ENCODE peak calls at places on chromosomes 7 and 10, in six cellular contexts. T is AG10803, B is osteocyte, L is adrenal gland, S is ovary, I is sigmoid colon. Z is an unnamed sample.

GRCh38 chr7:50628469-50629084 is 63.4 kb upstream of the DDC start:
- DNase-seq in T (no peak), B (no peak), L (no peak), S (no peak), I (no peak), Z (no peak)

GRCh38 chr7:103446046-103446520 is at the start of gene SLC26A5:
- DNase-seq in T (no peak), B (no peak), L (no peak), S (no peak), I (no peak), Z (no peak)

GRCh38 chr7:100162874-100163533 is 4.5 kb upstream of the TRAPPC14 start:
- DNase-seq in T (no peak), B (no peak), L (no peak), S (no peak), I (no peak), Z (no peak)

GRCh38 chr10:20871970-20872369 is 25.1 kb downstream of the NEBL start:
- DNase-seq in T (no peak), B (no peak), L (no peak), S (no peak), I (no peak), Z (no peak)

GRCh38 chr10:20058135-20058534 is 241.9 kb downstream of the PLXDC2 start:
- DNase-seq in T (no peak), B (no peak), L (no peak), S (no peak), I (no peak), Z (no peak)

GRCh38 chr10:36675458-36675880 is 449.9 kb upstream of the ANKRD30A start:
- DNase-seq in T (peak), B (no peak), L (no peak), S (no peak), I (no peak), Z (no peak)

GRCh38 chr7:87574630-87575029 is 26.1 kb downstream of the ABCB1 start:
- DNase-seq in T (peak), B (no peak), L (no peak), S (no peak), I (no peak), Z (peak)

GRCh38 chr7:151657173-151657572 is 137.5 kb upstream of the RHEB start:
- DNase-seq in T (no peak), B (no peak), L (no peak), S (no peak), I (no peak), Z (no peak)

DNA sequence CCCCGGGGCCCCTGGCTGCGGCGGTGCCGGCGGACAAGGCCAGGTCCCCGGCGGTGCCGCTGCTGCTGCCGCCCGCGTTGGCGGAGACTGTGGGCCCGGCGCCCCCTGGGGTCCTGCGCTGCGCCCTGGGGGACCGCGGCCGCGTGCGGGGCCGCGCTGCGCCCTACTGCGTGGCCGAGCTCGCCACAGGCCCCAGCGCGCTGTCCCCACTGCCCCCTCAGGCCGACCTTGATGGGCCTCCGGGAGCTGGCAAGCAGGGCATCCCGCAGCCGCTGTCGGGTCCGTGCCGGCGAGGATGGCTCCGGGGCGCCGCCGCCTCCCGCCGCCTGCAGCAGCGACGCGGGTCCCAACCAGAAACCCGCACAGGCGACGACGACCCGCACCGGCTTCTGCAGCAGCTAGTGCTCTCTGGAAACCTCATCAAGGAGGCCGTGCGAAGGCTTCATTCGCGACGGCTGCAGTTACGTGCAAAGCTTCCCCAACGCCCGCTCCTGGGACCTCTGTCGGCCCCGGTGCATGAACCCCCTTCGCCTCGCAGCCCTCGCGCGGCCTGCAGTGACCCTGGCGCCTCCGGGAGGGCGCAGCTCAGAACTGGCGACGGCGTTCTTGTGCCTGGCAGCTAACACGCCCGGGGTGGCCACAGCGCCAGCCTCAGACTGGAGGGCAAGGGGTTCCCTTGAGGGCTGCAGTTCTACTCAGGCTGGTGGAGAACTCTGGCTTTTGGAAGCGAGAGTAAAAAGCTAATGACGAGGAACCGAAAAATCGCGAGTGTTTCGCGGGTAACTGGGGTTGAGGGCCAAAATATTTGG is 804 bp downstream of the FRAT1 start:
- DNase-seq in T (no peak), B (no peak), L (peak), S (peak), I (peak), Z (no peak)
- TF ChIP-seq CTCF in T (peak), B (no peak), L (no peak), S (no peak), I (no peak), Z (peak)

DNA sequence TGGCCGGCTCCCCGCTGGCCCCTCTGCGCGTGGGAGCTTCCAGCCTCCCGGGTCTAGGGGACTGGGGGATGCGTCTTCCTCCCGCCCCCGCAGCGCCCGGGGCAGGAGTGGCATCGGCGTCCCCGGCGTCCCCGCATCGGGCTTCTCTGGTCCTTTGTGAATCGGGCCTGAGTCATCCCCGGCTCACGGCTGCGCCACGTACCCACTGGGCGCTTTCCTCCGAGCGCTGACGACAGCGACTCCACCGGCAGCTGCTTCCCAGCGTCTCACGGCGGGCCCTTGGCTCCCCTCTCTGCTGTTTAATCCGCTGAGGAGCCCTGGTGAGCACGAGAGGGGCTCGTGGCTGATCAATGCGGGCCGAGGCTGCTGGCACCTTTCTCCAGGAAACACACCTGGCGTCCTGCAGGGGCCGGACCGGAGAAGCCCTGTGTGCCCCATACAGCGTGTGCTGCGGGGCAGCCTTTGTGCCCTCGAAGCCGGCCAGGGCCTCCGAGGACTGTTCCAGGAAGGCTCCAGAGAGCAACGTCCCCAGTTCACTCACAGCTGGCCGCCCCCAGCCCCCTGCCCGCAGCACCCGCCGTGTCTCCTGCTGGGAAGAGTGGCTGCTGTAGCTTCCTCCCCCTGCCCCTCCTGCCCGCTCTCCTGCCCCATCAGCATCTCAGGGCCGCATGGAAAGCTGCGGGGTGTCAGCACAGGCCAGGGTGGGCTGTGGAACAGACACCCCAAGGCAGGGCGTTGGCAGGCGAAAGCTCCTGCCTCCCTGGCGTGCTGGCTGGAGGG is 95.5 kb upstream of the DIP2C start:
- DNase-seq in T (peak), B (peak), L (peak), S (no peak), I (peak), Z (peak)
- TF ChIP-seq CTCF in T (peak), B (no peak), L (peak), S (no peak), I (peak), Z (peak)

GRCh38 chr10:98041352-98042043 is 11.1 kb upstream of the CRTAC1 start:
- DNase-seq in T (peak), B (no peak), L (peak), S (no peak), I (peak), Z (peak)
- TF ChIP-seq CTCF in T (peak), B (peak), L (peak), S (no peak), I (peak), Z (peak)

DNA sequence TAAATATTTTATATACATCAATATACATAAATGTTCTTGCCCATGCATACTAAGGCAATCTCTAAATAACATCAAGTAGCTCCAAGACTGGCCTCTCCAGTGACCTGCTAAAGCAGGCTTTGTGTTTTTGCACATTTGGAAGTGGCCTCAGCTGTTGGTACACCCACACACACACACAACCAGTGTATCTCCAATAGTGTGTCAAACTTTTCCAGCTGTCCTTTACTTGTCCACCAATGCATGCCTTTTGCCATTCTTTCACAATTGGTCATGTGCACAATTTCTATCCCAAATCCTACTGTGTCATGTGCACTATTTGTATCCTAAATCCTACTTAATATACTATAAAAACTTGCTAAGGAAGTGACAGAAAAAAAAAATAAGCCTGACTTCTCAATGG is 21.6 kb downstream of the LMOD2 start:
- DNase-seq in T (no peak), B (no peak), L (no peak), S (no peak), I (no peak), Z (no peak)
- TF ChIP-seq CTCF in T (no peak), B (no peak), L (no peak), S (no peak), I (no peak), Z (no peak)

GRCh38 chr7:154942718-154943117 is 60.2 kb downstream of the PAXIP1 start:
- DNase-seq in T (no peak), B (no peak), L (no peak), S (no peak), I (no peak), Z (no peak)
- TF ChIP-seq CTCF in T (no peak), B (no peak), L (no peak), S (no peak), I (no peak), Z (no peak)

GRCh38 chr10:29529146-29529545 is 105.6 kb downstream of the SVIL start:
- DNase-seq in T (no peak), B (peak), L (no peak), S (no peak), I (no peak), Z (no peak)

GRCh38 chr10:29532256-29532878 is 102.4 kb downstream of the SVIL start:
- DNase-seq in T (no peak), B (peak), L (no peak), S (no peak), I (no peak), Z (no peak)

GRCh38 chr10:29533696-29534285 is 101.0 kb downstream of the SVIL start:
- DNase-seq in T (peak), B (peak), L (no peak), S (no peak), I (no peak), Z (no peak)

GRCh38 chr10:29533046-29533445 is 101.7 kb downstream of the SVIL start:
- DNase-seq in T (no peak), B (peak), L (no peak), S (no peak), I (no peak), Z (no peak)

GRCh38 chr10:29530112-29530976 is 104.4 kb downstream of the SVIL start:
- DNase-seq in T (no peak), B (peak), L (no peak), S (no peak), I (no peak), Z (no peak)
- TF ChIP-seq CTCF in T (no peak), B (no peak), L (no peak), S (no peak), I (no peak), Z (no peak)

DNA sequence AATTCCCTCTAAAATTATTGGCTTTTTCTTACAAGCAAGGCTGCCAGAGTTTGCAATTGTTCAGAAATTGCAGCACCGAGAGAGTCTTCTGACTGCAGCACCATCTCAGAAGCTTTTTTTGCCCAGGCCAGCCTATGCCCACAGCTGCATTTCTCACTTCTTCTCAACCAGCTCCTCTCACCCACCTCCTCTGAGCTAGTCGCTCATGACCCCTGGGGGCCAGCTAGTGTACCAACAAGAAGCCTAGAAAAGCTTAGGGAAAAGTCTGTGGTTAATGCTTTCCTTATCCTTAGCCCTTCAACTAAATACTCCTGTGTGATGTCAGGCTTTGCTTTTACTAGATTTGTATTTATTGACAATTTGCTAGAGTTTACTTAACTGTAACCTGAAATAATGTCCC is 264.9 kb downstream of the HTR7 start:
- DNase-seq in T (no peak), B (no peak), L (peak), S (no peak), I (no peak), Z (no peak)
- TF ChIP-seq CTCF in T (no peak), B (peak), L (peak), S (no peak), I (no peak), Z (peak)

DNA sequence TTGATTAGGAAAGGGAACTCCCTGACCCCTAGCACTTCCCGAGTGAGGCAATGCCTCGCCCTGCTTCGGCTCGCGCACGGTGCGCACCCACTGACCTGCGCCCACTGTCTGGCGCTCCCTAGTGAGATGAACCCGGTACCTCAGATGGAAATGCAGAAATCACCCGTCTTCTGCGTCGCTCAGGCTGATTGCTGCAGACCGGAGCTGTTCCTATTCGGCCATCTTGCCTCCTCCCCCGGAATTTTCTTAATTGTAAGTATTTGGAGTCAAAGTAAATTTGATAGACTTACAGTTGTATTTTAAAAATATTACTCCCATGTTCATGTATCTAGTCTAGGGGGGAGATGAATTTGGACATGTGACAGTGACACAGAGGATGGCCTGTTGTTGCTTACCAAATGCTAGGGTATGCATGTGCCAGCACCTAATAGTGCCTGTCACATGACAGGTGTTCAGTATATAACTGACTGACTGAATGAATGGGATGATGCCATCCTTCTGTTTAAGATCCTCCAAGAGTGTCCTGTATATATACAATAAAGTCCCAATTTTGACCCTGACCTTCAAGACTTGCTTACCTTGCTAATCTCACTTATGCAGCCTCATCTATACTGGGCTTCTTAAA is 42.0 kb upstream of the ICA1 start:
- DNase-seq in T (no peak), B (no peak), L (no peak), S (no peak), I (no peak), Z (no peak)
- TF ChIP-seq CTCF in T (no peak), B (no peak), L (no peak), S (no peak), I (no peak), Z (no peak)